ENCODE peak calls at places on chromosome 18, in eight cellular contexts. H is stimulated activated CD8-positive, alpha-beta memory T cell treated with anti-CD3 and anti-CD28 coated beads, Interleukin-4, amount 100 ng/mL, for 48 hours; E is T1000; G is activated CD4-positive, alpha-beta T cell treated with anti-CD3 and anti-CD28 coated beads, Interleukin-2, amount 50 U/mL, for 4 hours; Y is LoVo; F is ELF-1; L is NCI-H510A treated with DMSO at 0.1 percent for 48 hours; C is MM.1S. X is an unnamed sample.

GRCh38 chr18:22912149-22912548 is 21.0 kb upstream of the RBBP8 start:
- DNase-seq in E (no peak), L (no peak), C (no peak), G (no peak), H (no peak), F (no peak), Y (no peak), X (no peak)

GRCh38 chr18:46411862-46412690 is 244.9 kb downstream of the LOXHD1 start:
- DNase-seq in E (no peak), L (peak), C (no peak), G (no peak), H (no peak), Y (no peak), F (peak), X (no peak)

GRCh38 chr18:57397440-57397839 is 37.7 kb upstream of the ONECUT2 start:
- DNase-seq in Y (no peak), E (no peak), G (no peak), H (no peak), L (no peak), F (no peak), C (no peak), X (no peak)

GRCh38 chr18:10354241-10354811 is 100.1 kb upstream of the APCDD1 start:
- DNase-seq in G (no peak), F (no peak), H (no peak), Y (no peak), C (no peak), L (no peak), E (no peak), X (no peak)

GRCh38 chr18:23257686-23258565 is 122.6 kb downstream of the CABLES1 start:
- DNase-seq in C (no peak), L (no peak), G (no peak), F (no peak), Y (no peak), H (no peak), E (no peak), X (peak)

GRCh38 chr18:70422061-70422965 is 133.5 kb downstream of the SOCS6 start:
- DNase-seq in G (no peak), L (peak), C (no peak), H (no peak), E (peak), Y (peak), F (peak), X (peak)

GRCh38 chr18:8279348-8279747 is 329.9 kb upstream of the RAB12 start:
- DNase-seq in G (no peak), H (no peak), E (no peak), F (no peak), L (no peak), Y (no peak), C (no peak), X (no peak)

GRCh38 chr18:63427566-63427965 is 5.3 kb upstream of the VPS4B start:
- DNase-seq in G (no peak), E (no peak), C (no peak), Y (peak), F (peak), H (no peak), L (no peak), X (no peak)

GRCh38 chr18:58438161-58438983 is 190.5 kb downstream of the ALPK2 start:
- DNase-seq in Y (peak), L (no peak), G (no peak), H (no peak), C (peak), F (no peak), E (no peak), X (no peak)

GRCh38 chr18:7946724-7947377 is 379.7 kb downstream of the PTPRM start:
- DNase-seq in E (peak), C (no peak), F (peak), L (peak), G (no peak), Y (no peak), H (no peak), X (peak)

GRCh38 chr18:72738136-72738535 is 129.7 kb downstream of the NETO1 start:
- DNase-seq in G (no peak), E (no peak), H (no peak), F (no peak), L (no peak), Y (no peak), C (no peak), X (no peak)

GRCh38 chr18:23933407-23933806 is 81.1 kb upstream of the TTC39C start:
- DNase-seq in Y (no peak), C (no peak), F (no peak), G (no peak), H (no peak), E (no peak), L (no peak), X (peak)

GRCh38 chr18:74682141-74682997 is 84.7 kb downstream of the ZNF407 start:
- DNase-seq in G (no peak), C (no peak), E (no peak), L (peak), Y (no peak), H (no peak), F (no peak), X (no peak)

GRCh38 chr18:50665519-50665918 is 105.6 kb downstream of the MAPK4 start:
- DNase-seq in G (no peak), H (no peak), E (no peak), C (no peak), Y (no peak), L (no peak), F (no peak), X (no peak)

GRCh38 chr18:3525870-3526420 is 76.0 kb downstream of the TGIF1 start:
- DNase-seq in L (peak), G (peak), E (no peak), F (peak), C (peak), Y (no peak), H (peak), X (no peak)

GRCh38 chr18:44893045-44893706 is 212.5 kb downstream of the SETBP1 start:
- DNase-seq in G (no peak), Y (no peak), F (no peak), E (no peak), H (no peak), C (no peak), L (no peak), X (no peak)

GRCh38 chr18:56009451-56009850 is 421.5 kb upstream of the TCF4 start:
- DNase-seq in H (no peak), E (no peak), F (no peak), Y (no peak), C (no peak), L (no peak), G (no peak), X (no peak)

GRCh38 chr18:23779696-23780303 is 90.5 kb downstream of the LAMA3 start:
- DNase-seq in Y (peak), G (no peak), L (no peak), E (no peak), F (peak), H (no peak), C (no peak), X (no peak)

GRCh38 chr18:2994603-2995432 is 18.1 kb downstream of the LPIN2 start:
- DNase-seq in F (peak), Y (no peak), L (no peak), C (peak), G (peak), H (peak), E (no peak), X (no peak)

GRCh38 chr18:62030091-62030985 is 137.5 kb upstream of the RNF152 start:
- DNase-seq in E (no peak), C (no peak), Y (no peak), F (no peak), L (no peak), G (no peak), H (no peak), X (no peak)

GRCh38 chr18:48441405-48441881 is 32.3 kb upstream of the ZBTB7C start:
- DNase-seq in E (no peak), Y (no peak), G (no peak), H (no peak), L (peak), F (peak), C (no peak), X (no peak)

GRCh38 chr18:33749831-33750230 is 171.8 kb downstream of the ASXL3 start:
- DNase-seq in L (no peak), H (no peak), F (no peak), Y (no peak), G (no peak), E (no peak), C (no peak), X (no peak)

GRCh38 chr18:79353238-79353637 is 42.5 kb upstream of the NFATC1 start:
- DNase-seq in F (peak), L (no peak), C (no peak), H (no peak), E (no peak), G (no peak), Y (no peak), X (no peak)

GRCh38 chr18:54423831-54424230 is 66.1 kb downstream of the C18orf54 start:
- DNase-seq in G (no peak), Y (no peak), E (no peak), F (peak), L (no peak), H (no peak), C (no peak), X (no peak)

GRCh38 chr18:65592419-65592818 is 158.4 kb upstream of the CDH7 start:
- DNase-seq in H (no peak), F (peak), Y (no peak), E (no peak), G (no peak), C (peak), L (peak), X (no peak)

GRCh38 chr18:25594351-25594750 is 242.4 kb upstream of the ZNF521 start:
- DNase-seq in C (no peak), Y (no peak), L (no peak), G (no peak), F (no peak), E (no peak), H (no peak), X (no peak)

GRCh38 chr18:76956648-76957047 is 134.3 kb downstream of the ZNF236 start:
- DNase-seq in C (no peak), L (no peak), E (no peak), G (no peak), Y (no peak), F (no peak), H (no peak), X (no peak)

GRCh38 chr18:45122510-45122909 is 441.8 kb downstream of the SETBP1 start:
- DNase-seq in G (no peak), C (no peak), E (no peak), Y (no peak), F (no peak), H (no peak), L (no peak), X (no peak)

GRCh38 chr18:10122116-10122515 is 208.3 kb downstream of the VAPA start:
- DNase-seq in L (peak), E (peak), Y (no peak), H (no peak), C (peak), G (no peak), F (no peak), X (no peak)

GRCh38 chr18:45774065-45774521 is 50.1 kb downstream of the SLC14A1 start:
- DNase-seq in C (no peak), E (peak), H (no peak), L (no peak), Y (peak), F (no peak), G (no peak), X (no peak)

GRCh38 chr18:45518770-45519169 is 96.5 kb upstream of the SLC14A2 start:
- DNase-seq in E (no peak), L (peak), H (no peak), G (no peak), C (no peak), Y (no peak), F (no peak), X (no peak)

GRCh38 chr18:43049021-43049420 is 66.5 kb downstream of the RIT2 start:
- DNase-seq in H (no peak), Y (no peak), C (no peak), G (no peak), F (no peak), L (no peak), E (no peak), X (peak)

GRCh38 chr18:42712065-42712464 is 403.4 kb downstream of the RIT2 start:
- DNase-seq in Y (no peak), L (no peak), G (no peak), C (no peak), E (no peak), F (no peak), H (no peak), X (no peak)

GRCh38 chr18:58057291-58057965 is 13.4 kb downstream of the NEDD4L start:
- DNase-seq in G (no peak), L (no peak), H (no peak), E (no peak), C (no peak), F (peak), Y (no peak), X (no peak)

GRCh38 chr18:76405761-76406356 is 89.2 kb downstream of the ZNF516 start:
- DNase-seq in C (peak), F (peak), L (peak), G (peak), E (no peak), H (peak), Y (no peak), X (peak)

GRCh38 chr18:50610349-50610748 is 50.5 kb downstream of the MAPK4 start:
- DNase-seq in E (no peak), C (no peak), L (no peak), G (no peak), Y (no peak), H (peak), F (no peak), X (no peak)

GRCh38 chr18:53131001-53131400 is 791.0 kb downstream of the DCC start:
- DNase-seq in H (no peak), G (no peak), L (no peak), E (no peak), C (no peak), F (no peak), Y (no peak), X (no peak)

GRCh38 chr18:28175930-28176673 is 828 bp downstream of the CDH2 start:
- DNase-seq in L (peak), H (no peak), G (no peak), C (peak), E (no peak), Y (no peak), F (peak), X (peak)

GRCh38 chr18:12361770-12362378 is 15.2 kb downstream of the AFG3L2 start:
- DNase-seq in G (no peak), L (no peak), H (no peak), F (no peak), E (no peak), C (no peak), Y (no peak), X (no peak)